ENCODE peak calls at places on chromosomes 13 and 19, in six cellular contexts. T is psoas muscle, R is cardiac muscle cell, C is right atrium auricular region, E is stomach, P is uterus. A is an unnamed sample. For H3K9me3, the result is how much of the 10 kb centered on the place peaks cover.

GRCh38 chr19:42989851-42990250 is 36.4 kb downstream of the PSG11 start:
- DNase-seq in T (no peak), R (no peak), C (no peak), E (no peak), P (no peak), A (no peak)

GRCh38 chr13:83618966-83619365 is 263.3 kb downstream of the SLITRK1 start:
- DNase-seq in T (no peak), R (no peak), C (no peak), E (no peak), P (no peak), A (no peak)

GRCh38 chr13:114107686-114108081 is 24.7 kb downstream of the RASA3 start:
- DNase-seq in T (peak), R (no peak), C (peak), E (no peak), P (peak), A (no peak)

GRCh38 chr13:51534075-51534817 is 50.0 kb upstream of the WDFY2 start:
- DNase-seq in T (peak), R (no peak), C (peak), E (peak), P (no peak), A (peak)

GRCh38 chr13:53204598-53204997 is 176.0 kb downstream of the OLFM4 start:
- DNase-seq in T (no peak), R (no peak), C (no peak), E (no peak), P (no peak), A (no peak)

GRCh38 chr19:12766051-12766521 is 9.3 kb downstream of the HOOK2 start:
- DNase-seq in T (peak), R (peak), C (peak), E (peak), P (peak), A (peak)

GRCh38 chr13:20016649-20017364 is 58.3 kb downstream of the ZMYM2 start:
- DNase-seq in T (no peak), R (no peak), C (no peak), E (no peak), P (no peak), A (no peak)

GRCh38 chr13:106418556-106418955 is 116.9 kb downstream of the EFNB2 start:
- DNase-seq in T (no peak), R (no peak), C (no peak), E (no peak), P (no peak), A (no peak)

GRCh38 chr19:56971230-56971629 is 130.7 kb upstream of the PEG3 start:
- DNase-seq in T (no peak), R (no peak), C (no peak), E (no peak), P (no peak), A (no peak)

GRCh38 chr13:33910267-33910666 is 92.3 kb downstream of the RFC3 start:
- DNase-seq in T (no peak), R (no peak), C (no peak), E (no peak), P (no peak), A (no peak)

DNA sequence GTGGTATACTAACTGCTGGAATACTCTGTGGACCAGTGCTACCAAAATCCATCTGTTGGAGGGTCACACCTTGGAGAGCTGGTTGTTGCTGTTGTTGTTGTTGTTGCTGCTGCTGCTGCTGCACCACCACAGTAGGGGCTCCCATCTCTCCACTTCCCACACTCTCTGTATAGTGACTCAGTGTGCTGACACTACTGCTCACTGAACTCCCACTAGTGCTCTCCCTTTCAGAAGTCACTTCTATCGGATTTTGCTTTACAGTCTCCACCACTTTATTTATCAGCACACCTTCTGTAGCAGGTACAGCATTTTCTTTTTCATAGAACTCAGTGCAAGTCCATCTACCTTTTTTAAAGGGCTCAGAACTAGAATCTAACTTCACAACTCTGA is 1.7 kb downstream of the TSC22D1 start:
- DNase-seq in T (no peak), R (no peak), C (no peak), E (no peak), P (no peak), A (no peak)
- H3K27ac ChIP-seq in T (peak), R (no peak), C (no peak), E (no peak), P (no peak), A (no peak)

GRCh38 chr13:30341815-30342570 is 34.6 kb upstream of the KATNAL1 start:
- DNase-seq in T (peak), R (peak), C (peak), E (peak), P (peak), A (no peak)
- H3K4me3 ChIP-seq in T (no peak), R (no peak), C (no peak), E (no peak), P (no peak), A (no peak)

DNA sequence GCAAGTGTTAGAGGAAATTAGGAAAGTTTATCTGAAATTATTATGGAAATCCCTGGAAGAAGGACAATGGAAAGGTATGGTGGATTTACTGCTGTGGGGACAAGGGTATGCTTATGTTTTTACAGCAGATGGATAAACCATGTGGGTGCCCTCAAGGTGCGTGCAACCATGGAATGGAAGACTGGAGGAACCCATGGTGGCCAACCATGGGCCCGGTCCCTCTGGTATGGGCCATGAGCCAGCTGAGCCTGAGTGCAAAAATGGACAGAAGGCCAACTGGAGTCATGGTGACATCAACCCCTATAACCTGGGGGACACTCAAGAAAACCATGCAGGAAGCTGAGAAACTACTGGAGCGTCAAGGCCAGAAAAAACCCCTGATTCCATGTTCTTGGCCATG is 46.1 kb upstream of the ZNF726 start:
- DNase-seq in T (no peak), R (no peak), C (no peak), E (no peak), P (no peak), A (no peak)
- H3K9me3 ChIP-seq in T (under half), R (under half), C (under half), E (under half), P (under half), A (under half)

GRCh38 chr13:32165791-32166190 is 134.2 kb downstream of the FRY start:
- DNase-seq in T (no peak), R (no peak), C (no peak), E (no peak), P (no peak), A (no peak)

GRCh38 chr13:32168136-32168535 is 136.6 kb downstream of the FRY start:
- DNase-seq in T (no peak), R (no peak), C (no peak), E (no peak), P (no peak), A (no peak)

GRCh38 chr13:32159147-32159869 is 127.7 kb downstream of the FRY start:
- DNase-seq in T (no peak), R (no peak), C (no peak), E (no peak), P (no peak), A (no peak)

DNA sequence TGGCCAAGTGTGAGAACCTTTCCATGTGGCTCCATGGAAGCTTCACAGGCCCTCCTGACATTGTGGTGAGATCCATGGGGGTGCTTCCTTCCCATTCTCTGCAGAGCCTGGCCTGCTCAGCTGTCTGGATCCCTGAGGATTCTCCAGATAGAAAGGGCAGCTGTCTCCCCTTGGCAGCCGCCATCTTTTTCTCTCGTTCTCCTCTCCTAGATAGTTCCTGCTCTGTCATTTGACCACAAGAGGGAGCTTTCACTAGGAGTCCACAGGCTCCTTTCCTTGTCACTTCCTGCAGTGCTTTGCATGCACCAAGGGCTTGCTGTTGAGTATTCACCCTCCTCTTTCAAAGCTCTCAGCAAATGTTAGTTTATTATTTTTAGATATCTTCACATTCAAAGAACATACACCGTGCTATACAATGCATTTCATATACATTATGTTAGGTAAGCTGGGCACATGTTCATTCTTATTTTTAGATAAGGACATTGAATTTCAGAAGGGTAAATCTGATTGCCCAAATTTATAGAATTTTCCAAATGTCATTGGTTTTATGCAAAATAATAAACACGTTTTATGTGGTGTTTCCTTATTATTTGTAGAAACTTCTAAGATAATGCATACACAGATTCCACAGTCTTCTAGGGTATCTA is 133.2 kb downstream of the FRY start:
- DNase-seq in T (no peak), R (peak), C (no peak), E (no peak), P (no peak), A (peak)
- H3K27ac ChIP-seq in T (no peak), R (no peak), C (peak), E (no peak), P (no peak), A (no peak)

A was measured in naive thymus-derived CD4-positive, alpha-beta T cell.